ENCODE peak calls at places on chromosomes 4 and X, in four cellular contexts. T is activated T-helper 1 cell treated with anti-CD3 and anti-CD28 coated beads, Interleukin-2, amount 50 U/mL, for 16 hours; P is pancreas; W is HS-5. Y is an unnamed sample.

GRCh38 chr4:76784237-76784636 is 113.7 kb downstream of the SOWAHB start:
- DNase-seq in T (no peak), P (no peak), W (no peak), Y (no peak)

GRCh38 chr4:81060587-81061339 is 30.3 kb downstream of the BMP3 start:
- DNase-seq in T (no peak), P (no peak), W (no peak), Y (no peak)

GRCh38 chr4:147597561-147597960 is 19.6 kb upstream of the TMEM184C start:
- DNase-seq in T (no peak), P (no peak), W (no peak), Y (no peak)

GRCh38 chrX:137916090-137916746 is 350.3 kb downstream of the ZIC3 start:
- DNase-seq in T (no peak), P (no peak), W (no peak), Y (no peak)

GRCh38 chrX:153689654-153690465 is 2.1 kb downstream of the SLC6A8 start:
- DNase-seq in T (no peak), P (peak), W (no peak), Y (no peak)

GRCh38 chr4:108881190-108881589 is 118.3 kb upstream of the ETNPPL start:
- DNase-seq in T (no peak), P (no peak), W (peak), Y (peak)

GRCh38 chr4:81844717-81845116 is 373.0 kb upstream of the RASGEF1B start:
- DNase-seq in T (peak), P (no peak), W (peak), Y (peak)

GRCh38 chrX:109879991-109880390 is 122.9 kb upstream of the TMEM164 start:
- DNase-seq in T (no peak), P (no peak), W (no peak), Y (no peak)

GRCh38 chr4:18533262-18533775 is 511.8 kb upstream of the LCORL start:
- DNase-seq in T (no peak), P (no peak), W (no peak), Y (no peak)

GRCh38 chrX:15206306-15206705 is 63.6 kb downstream of the ASB9 start:
- DNase-seq in T (no peak), P (no peak), W (no peak), Y (no peak)

GRCh38 chrX:111411591-111412371 is at the start of gene DCX:
- DNase-seq in T (no peak), P (no peak), W (no peak), Y (no peak)

Y was measured in fibroblast of the aortic adventitia.